ENCODE peak calls at places on chromosome 7, in six cellular contexts. D is H9, W is kidney tubule cell, M is NT2/D1, R is PC-3, K is NCI-H524 treated with DMSO at 0.1 percent for 48 hours. P is an unnamed sample.

GRCh38 chr7:40194743-40195142 is 59.9 kb downstream of the SUGCT start:
- DNase-seq in R (no peak), M (no peak), D (no peak), K (no peak), W (no peak), P (no peak)

GRCh38 chr7:142556745-142557144 is 192.5 kb upstream of the PRSS1 start:
- DNase-seq in R (peak; percentile 97), K (no peak), W (peak; percentile 97), D (peak; percentile 72), M (peak; percentile 43), P (peak; percentile 61)

GRCh38 chr7:94067506-94067905 is 63.4 kb upstream of the BET1 start:
- DNase-seq in R (no peak), K (no peak), W (no peak), D (no peak), M (no peak), P (no peak)

GRCh38 chr7:47413526-47414341 is 168.2 kb downstream of the TNS3 start:
- DNase-seq in K (no peak), W (no peak), R (no peak), M (no peak), D (no peak), P (no peak)

GRCh38 chr7:134891262-134892001 is 94.9 kb upstream of the AGBL3 start:
- DNase-seq in W (peak; percentile 93), D (peak; percentile 77), K (peak; percentile 75), M (peak; percentile 15), R (peak; percentile 92), P (peak; percentile 75)

GRCh38 chr7:4261038-4261960 is 420.8 kb upstream of the FOXK1 start:
- DNase-seq in R (no peak), M (no peak), D (no peak), K (no peak), W (no peak), P (no peak)

GRCh38 chr7:50660040-50660829 is 95.0 kb upstream of the DDC start:
- DNase-seq in W (no peak), M (no peak), K (no peak), D (no peak), R (no peak), P (no peak)

GRCh38 chr7:158280467-158281154 is 307.0 kb downstream of the PTPRN2 start:
- DNase-seq in W (no peak), M (no peak), K (no peak), D (peak; percentile 19), R (no peak), P (no peak)

GRCh38 chr7:147829021-147829420 is 761.5 kb upstream of the C7orf33 start:
- DNase-seq in D (no peak), K (peak; percentile 58), W (no peak), M (no peak), R (no peak), P (no peak)